ENCODE peak calls at places on chromosomes 5 and 9, in four cellular contexts. G, A, V and Q are unnamed samples.
A peak's percentile ranks its signal among the peaks of the same experiment; 100 is the strongest.

GRCh38 chr5:73299017-73299630 is 126.1 kb downstream of the TMEM174 start:
- DNase-seq in A (no peak), V (no peak), G (no peak), Q (no peak)

GRCh38 chr9:18390393-18390792 is 83.6 kb upstream of the ADAMTSL1 start:
- DNase-seq in G (no peak), V (no peak), A (no peak), Q (peak; percentile 58)

GRCh38 chr5:180742727-180743126 is 2.9 kb upstream of the OR2Y1 start:
- DNase-seq in A (no peak), V (no peak), G (no peak), Q (no peak)

GRCh38 chr5:155822177-155822576 is 504.8 kb upstream of the SGCD start:
- DNase-seq in V (no peak), A (no peak), G (no peak), Q (no peak)

GRCh38 chr9:1235650-1236401 is 185.7 kb downstream of the DMRT2 start:
- DNase-seq in G (no peak), A (no peak), V (no peak), Q (no peak)

GRCh38 chr9:124794902-124795491 is 18.1 kb downstream of the OLFML2A start:
- DNase-seq in V (no peak), G (no peak), A (no peak), Q (no peak)

GRCh38 chr9:21078702-21079101 is 960 bp upstream of the IFNB1 start:
- DNase-seq in A (no peak), G (no peak), V (no peak), Q (no peak)

GRCh38 chr5:84885479-84886258 is 501.0 kb upstream of the EDIL3 start:
- DNase-seq in V (no peak), G (no peak), A (no peak), Q (no peak)

GRCh38 chr9:93597142-93597706 is 20.8 kb downstream of the PHF2 start:
- DNase-seq in V (no peak), A (no peak), G (no peak), Q (no peak)

GRCh38 chr5:41686191-41686590 is 175.8 kb upstream of the PLCXD3 start:
- DNase-seq in V (no peak), G (no peak), A (no peak), Q (no peak)

GRCh38 chr9:36306481-36307306 is 48.4 kb upstream of the GNE start:
- DNase-seq in G (no peak), V (no peak), A (no peak), Q (no peak)

GRCh38 chr9:96140401-96141180 is 161.4 kb downstream of the HSD17B3 start:
- DNase-seq in A (no peak), G (no peak), V (no peak), Q (no peak)

GRCh38 chr5:141618030-141618803 is 583 bp downstream of the DIAPH1 start:
- DNase-seq in A (peak; percentile 53), V (no peak), G (no peak), Q (no peak)

GRCh38 chr9:33818167-33818831 is 1.3 kb downstream of the UBE2R2 start:
- DNase-seq in G (no peak), V (no peak), A (no peak), Q (no peak)

GRCh38 chr5:156934450-156935211 is 28.4 kb downstream of the TIMD4 start:
- DNase-seq in A (peak; percentile 76), V (no peak), G (no peak), Q (no peak)

GRCh38 chr9:98742325-98743280 is 33.9 kb upstream of the GABBR2 start:
- DNase-seq in V (no peak), A (no peak), G (peak; percentile 8), Q (no peak)

GRCh38 chr5:148443998-148444397 is 60.2 kb downstream of the FBXO38 start:
- DNase-seq in G (peak; percentile 24), V (no peak), A (peak; percentile 75), Q (peak; percentile 55)

GRCh38 chr5:181133610-181134231 is 2.8 kb upstream of the OR2V1 start:
- DNase-seq in A (no peak), G (no peak), V (no peak), Q (peak; percentile 53)

GRCh38 chr9:129331772-129332512 is 153.9 kb upstream of the IER5L start:
- DNase-seq in V (no peak), G (no peak), A (no peak), Q (no peak)

GRCh38 chr5:164335837-164336236 is 830.4 kb downstream of the MAT2B start:
- DNase-seq in G (no peak), A (no peak), V (no peak), Q (no peak)

GRCh38 chr5:154494036-154494435 is 16.0 kb upstream of the HAND1 start:
- DNase-seq in A (no peak), G (no peak), V (no peak), Q (no peak)

GRCh38 chr5:128121679-128122078 is 38.1 kb downstream of the SLC12A2 start:
- DNase-seq in A (no peak), V (no peak), G (no peak), Q (no peak)

GRCh38 chr5:68839019-68839552 is 254.7 kb upstream of the SLC30A5 start:
- DNase-seq in A (no peak), V (no peak), G (no peak), Q (no peak)

GRCh38 chr9:26779072-26779471 is 113.5 kb downstream of the CAAP1 start:
- DNase-seq in V (no peak), G (no peak), A (no peak), Q (no peak)

GRCh38 chr9:124660341-124660801 is 110.7 kb downstream of the NR6A1 start:
- DNase-seq in A (no peak), G (peak; percentile 19), V (no peak), Q (peak; percentile 15)

GRCh38 chr5:42522783-42523182 is 99.5 kb downstream of the GHR start:
- DNase-seq in G (no peak), A (no peak), V (no peak), Q (no peak)

GRCh38 chr5:107743357-107744000 is 72.7 kb upstream of the EFNA5 start:
- DNase-seq in V (no peak), A (no peak), G (no peak), Q (no peak)